ENCODE peak calls at places on chromosomes 6 and 20, in eight cellular contexts. One of them, this sample, is unnamed.

GRCh38 chr6:41947581-41948220 is 6.1 kb upstream of the CCND3 start:
- ATAC-seq in activated naive CD4-positive, alpha-beta T cell treated with anti-CD3 and anti-CD28 coated beads, Interleukin-2, amount 50 U/mL, for 72 hours: no peak
- ATAC-seq in right cardiac atrium: peak
- ATAC-seq in Right ventricle myocardium inferior: peak
- ATAC-seq in activated CD8-positive, alpha-beta T cell treated with anti-CD3 and anti-CD28 coated beads, Interleukin-2, amount 10 ng/mL, durations not matched to agents 7 days and 5 days: no peak
- ATAC-seq in sciatic nerve: no peak
- ATAC-seq in HCT116: no peak
- ATAC-seq in activated T-cell treated with anti-CD3 and anti-CD28 coated beads, Interleukin-2, amount 50 U/mL, for 4 hours: no peak
- ATAC-seq in this sample: no peak

GRCh38 chr6:107652526-107653182 is 162.7 kb downstream of the SOBP start:
- ATAC-seq in activated naive CD4-positive, alpha-beta T cell treated with anti-CD3 and anti-CD28 coated beads, Interleukin-2, amount 50 U/mL, for 72 hours: no peak
- ATAC-seq in right cardiac atrium: no peak
- ATAC-seq in Right ventricle myocardium inferior: no peak
- ATAC-seq in activated CD8-positive, alpha-beta T cell treated with anti-CD3 and anti-CD28 coated beads, Interleukin-2, amount 10 ng/mL, durations not matched to agents 7 days and 5 days: no peak
- ATAC-seq in sciatic nerve: no peak
- ATAC-seq in HCT116: no peak
- ATAC-seq in activated T-cell treated with anti-CD3 and anti-CD28 coated beads, Interleukin-2, amount 50 U/mL, for 4 hours: no peak
- ATAC-seq in this sample: no peak

GRCh38 chr20:6041808-6042265 is 12.0 kb downstream of the LRRN4 start:
- ATAC-seq in activated naive CD4-positive, alpha-beta T cell treated with anti-CD3 and anti-CD28 coated beads, Interleukin-2, amount 50 U/mL, for 72 hours: no peak
- ATAC-seq in right cardiac atrium: peak
- ATAC-seq in Right ventricle myocardium inferior: no peak
- ATAC-seq in activated CD8-positive, alpha-beta T cell treated with anti-CD3 and anti-CD28 coated beads, Interleukin-2, amount 10 ng/mL, durations not matched to agents 7 days and 5 days: no peak
- ATAC-seq in sciatic nerve: peak
- ATAC-seq in HCT116: no peak
- ATAC-seq in activated T-cell treated with anti-CD3 and anti-CD28 coated beads, Interleukin-2, amount 50 U/mL, for 4 hours: no peak
- ATAC-seq in this sample: no peak

GRCh38 chr6:72740135-72740534 is 118.3 kb downstream of the KCNQ5 start:
- ATAC-seq in activated naive CD4-positive, alpha-beta T cell treated with anti-CD3 and anti-CD28 coated beads, Interleukin-2, amount 50 U/mL, for 72 hours: peak
- ATAC-seq in right cardiac atrium: no peak
- ATAC-seq in Right ventricle myocardium inferior: no peak
- ATAC-seq in activated CD8-positive, alpha-beta T cell treated with anti-CD3 and anti-CD28 coated beads, Interleukin-2, amount 10 ng/mL, durations not matched to agents 7 days and 5 days: no peak
- ATAC-seq in sciatic nerve: no peak
- ATAC-seq in HCT116: no peak
- ATAC-seq in activated T-cell treated with anti-CD3 and anti-CD28 coated beads, Interleukin-2, amount 50 U/mL, for 4 hours: no peak
- ATAC-seq in this sample: peak

GRCh38 chr20:33648396-33649004 is 13.6 kb upstream of the C20orf144 start:
- ATAC-seq in activated naive CD4-positive, alpha-beta T cell treated with anti-CD3 and anti-CD28 coated beads, Interleukin-2, amount 50 U/mL, for 72 hours: no peak
- ATAC-seq in right cardiac atrium: no peak
- ATAC-seq in Right ventricle myocardium inferior: peak
- ATAC-seq in activated CD8-positive, alpha-beta T cell treated with anti-CD3 and anti-CD28 coated beads, Interleukin-2, amount 10 ng/mL, durations not matched to agents 7 days and 5 days: no peak
- ATAC-seq in sciatic nerve: no peak
- ATAC-seq in HCT116: no peak
- ATAC-seq in activated T-cell treated with anti-CD3 and anti-CD28 coated beads, Interleukin-2, amount 50 U/mL, for 4 hours: no peak
- ATAC-seq in this sample: peak

GRCh38 chr6:24994812-24995211 is 59.1 kb upstream of the RIPOR2 start:
- ATAC-seq in activated naive CD4-positive, alpha-beta T cell treated with anti-CD3 and anti-CD28 coated beads, Interleukin-2, amount 50 U/mL, for 72 hours: no peak
- ATAC-seq in right cardiac atrium: no peak
- ATAC-seq in Right ventricle myocardium inferior: no peak
- ATAC-seq in activated CD8-positive, alpha-beta T cell treated with anti-CD3 and anti-CD28 coated beads, Interleukin-2, amount 10 ng/mL, durations not matched to agents 7 days and 5 days: no peak
- ATAC-seq in sciatic nerve: no peak
- ATAC-seq in HCT116: no peak
- ATAC-seq in activated T-cell treated with anti-CD3 and anti-CD28 coated beads, Interleukin-2, amount 50 U/mL, for 4 hours: no peak
- ATAC-seq in this sample: no peak

GRCh38 chr6:22544469-22544868 is 24.9 kb upstream of the HDGFL1 start:
- ATAC-seq in activated naive CD4-positive, alpha-beta T cell treated with anti-CD3 and anti-CD28 coated beads, Interleukin-2, amount 50 U/mL, for 72 hours: no peak
- ATAC-seq in right cardiac atrium: peak
- ATAC-seq in Right ventricle myocardium inferior: peak
- ATAC-seq in activated CD8-positive, alpha-beta T cell treated with anti-CD3 and anti-CD28 coated beads, Interleukin-2, amount 10 ng/mL, durations not matched to agents 7 days and 5 days: no peak
- ATAC-seq in sciatic nerve: no peak
- ATAC-seq in HCT116: no peak
- ATAC-seq in activated T-cell treated with anti-CD3 and anti-CD28 coated beads, Interleukin-2, amount 50 U/mL, for 4 hours: no peak
- ATAC-seq in this sample: no peak

GRCh38 chr6:32163559-32164258 is 686 bp upstream of the EGFL8 start:
- ATAC-seq in activated naive CD4-positive, alpha-beta T cell treated with anti-CD3 and anti-CD28 coated beads, Interleukin-2, amount 50 U/mL, for 72 hours: no peak
- ATAC-seq in right cardiac atrium: peak
- ATAC-seq in Right ventricle myocardium inferior: peak
- ATAC-seq in activated CD8-positive, alpha-beta T cell treated with anti-CD3 and anti-CD28 coated beads, Interleukin-2, amount 10 ng/mL, durations not matched to agents 7 days and 5 days: no peak
- ATAC-seq in sciatic nerve: peak
- ATAC-seq in HCT116: no peak
- ATAC-seq in activated T-cell treated with anti-CD3 and anti-CD28 coated beads, Interleukin-2, amount 50 U/mL, for 4 hours: no peak
- ATAC-seq in this sample: no peak

GRCh38 chr6:139364302-139364981 is 10.0 kb downstream of the CITED2 start:
- ATAC-seq in activated naive CD4-positive, alpha-beta T cell treated with anti-CD3 and anti-CD28 coated beads, Interleukin-2, amount 50 U/mL, for 72 hours: no peak
- ATAC-seq in right cardiac atrium: no peak
- ATAC-seq in Right ventricle myocardium inferior: no peak
- ATAC-seq in activated CD8-positive, alpha-beta T cell treated with anti-CD3 and anti-CD28 coated beads, Interleukin-2, amount 10 ng/mL, durations not matched to agents 7 days and 5 days: peak
- ATAC-seq in sciatic nerve: peak
- ATAC-seq in HCT116: peak
- ATAC-seq in activated T-cell treated with anti-CD3 and anti-CD28 coated beads, Interleukin-2, amount 50 U/mL, for 4 hours: peak
- ATAC-seq in this sample: peak

GRCh38 chr6:142683688-142684087 is 261.3 kb downstream of the HIVEP2 start:
- ATAC-seq in activated naive CD4-positive, alpha-beta T cell treated with anti-CD3 and anti-CD28 coated beads, Interleukin-2, amount 50 U/mL, for 72 hours: no peak
- ATAC-seq in right cardiac atrium: no peak
- ATAC-seq in Right ventricle myocardium inferior: no peak
- ATAC-seq in activated CD8-positive, alpha-beta T cell treated with anti-CD3 and anti-CD28 coated beads, Interleukin-2, amount 10 ng/mL, durations not matched to agents 7 days and 5 days: no peak
- ATAC-seq in sciatic nerve: no peak
- ATAC-seq in HCT116: no peak
- ATAC-seq in activated T-cell treated with anti-CD3 and anti-CD28 coated beads, Interleukin-2, amount 50 U/mL, for 4 hours: no peak
- ATAC-seq in this sample: no peak

GRCh38 chr20:41436679-41437078 is 70.1 kb upstream of the EMILIN3 start:
- ATAC-seq in activated naive CD4-positive, alpha-beta T cell treated with anti-CD3 and anti-CD28 coated beads, Interleukin-2, amount 50 U/mL, for 72 hours: peak
- ATAC-seq in right cardiac atrium: no peak
- ATAC-seq in Right ventricle myocardium inferior: no peak
- ATAC-seq in activated CD8-positive, alpha-beta T cell treated with anti-CD3 and anti-CD28 coated beads, Interleukin-2, amount 10 ng/mL, durations not matched to agents 7 days and 5 days: peak
- ATAC-seq in sciatic nerve: no peak
- ATAC-seq in HCT116: no peak
- ATAC-seq in activated T-cell treated with anti-CD3 and anti-CD28 coated beads, Interleukin-2, amount 50 U/mL, for 4 hours: no peak
- ATAC-seq in this sample: peak

GRCh38 chr20:33839591-33839990 is 28.4 kb downstream of the CHMP4B start:
- ATAC-seq in activated naive CD4-positive, alpha-beta T cell treated with anti-CD3 and anti-CD28 coated beads, Interleukin-2, amount 50 U/mL, for 72 hours: no peak
- ATAC-seq in right cardiac atrium: peak
- ATAC-seq in Right ventricle myocardium inferior: peak
- ATAC-seq in activated CD8-positive, alpha-beta T cell treated with anti-CD3 and anti-CD28 coated beads, Interleukin-2, amount 10 ng/mL, durations not matched to agents 7 days and 5 days: no peak
- ATAC-seq in sciatic nerve: no peak
- ATAC-seq in HCT116: no peak
- ATAC-seq in activated T-cell treated with anti-CD3 and anti-CD28 coated beads, Interleukin-2, amount 50 U/mL, for 4 hours: no peak
- ATAC-seq in this sample: no peak

GRCh38 chr20:41408986-41409385 is 42.4 kb upstream of the EMILIN3 start:
- ATAC-seq in activated naive CD4-positive, alpha-beta T cell treated with anti-CD3 and anti-CD28 coated beads, Interleukin-2, amount 50 U/mL, for 72 hours: no peak
- ATAC-seq in right cardiac atrium: no peak
- ATAC-seq in Right ventricle myocardium inferior: no peak
- ATAC-seq in activated CD8-positive, alpha-beta T cell treated with anti-CD3 and anti-CD28 coated beads, Interleukin-2, amount 10 ng/mL, durations not matched to agents 7 days and 5 days: no peak
- ATAC-seq in sciatic nerve: peak
- ATAC-seq in HCT116: no peak
- ATAC-seq in activated T-cell treated with anti-CD3 and anti-CD28 coated beads, Interleukin-2, amount 50 U/mL, for 4 hours: no peak
- ATAC-seq in this sample: no peak

GRCh38 chr20:25049261-25050060 is 8.5 kb downstream of the ACSS1 start:
- ATAC-seq in activated naive CD4-positive, alpha-beta T cell treated with anti-CD3 and anti-CD28 coated beads, Interleukin-2, amount 50 U/mL, for 72 hours: no peak
- ATAC-seq in right cardiac atrium: no peak
- ATAC-seq in Right ventricle myocardium inferior: no peak
- ATAC-seq in activated CD8-positive, alpha-beta T cell treated with anti-CD3 and anti-CD28 coated beads, Interleukin-2, amount 10 ng/mL, durations not matched to agents 7 days and 5 days: no peak
- ATAC-seq in sciatic nerve: no peak
- ATAC-seq in HCT116: no peak
- ATAC-seq in activated T-cell treated with anti-CD3 and anti-CD28 coated beads, Interleukin-2, amount 50 U/mL, for 4 hours: no peak
- ATAC-seq in this sample: no peak

GRCh38 chr6:30983439-30983838 is at the start of gene MUC21:
- ATAC-seq in activated naive CD4-positive, alpha-beta T cell treated with anti-CD3 and anti-CD28 coated beads, Interleukin-2, amount 50 U/mL, for 72 hours: no peak
- ATAC-seq in right cardiac atrium: no peak
- ATAC-seq in Right ventricle myocardium inferior: no peak
- ATAC-seq in activated CD8-positive, alpha-beta T cell treated with anti-CD3 and anti-CD28 coated beads, Interleukin-2, amount 10 ng/mL, durations not matched to agents 7 days and 5 days: no peak
- ATAC-seq in sciatic nerve: no peak
- ATAC-seq in HCT116: no peak
- ATAC-seq in activated T-cell treated with anti-CD3 and anti-CD28 coated beads, Interleukin-2, amount 50 U/mL, for 4 hours: no peak
- ATAC-seq in this sample: no peak

GRCh38 chr20:10558635-10559187 is 115.1 kb downstream of the JAG1 start:
- ATAC-seq in activated naive CD4-positive, alpha-beta T cell treated with anti-CD3 and anti-CD28 coated beads, Interleukin-2, amount 50 U/mL, for 72 hours: peak
- ATAC-seq in right cardiac atrium: no peak
- ATAC-seq in Right ventricle myocardium inferior: no peak
- ATAC-seq in activated CD8-positive, alpha-beta T cell treated with anti-CD3 and anti-CD28 coated beads, Interleukin-2, amount 10 ng/mL, durations not matched to agents 7 days and 5 days: peak
- ATAC-seq in sciatic nerve: peak
- ATAC-seq in HCT116: peak
- ATAC-seq in activated T-cell treated with anti-CD3 and anti-CD28 coated beads, Interleukin-2, amount 50 U/mL, for 4 hours: peak
- ATAC-seq in this sample: peak

GRCh38 chr6:47476794-47477496 is 644 bp upstream of the CD2AP start:
- ATAC-seq in activated naive CD4-positive, alpha-beta T cell treated with anti-CD3 and anti-CD28 coated beads, Interleukin-2, amount 50 U/mL, for 72 hours: no peak
- ATAC-seq in right cardiac atrium: no peak
- ATAC-seq in Right ventricle myocardium inferior: no peak
- ATAC-seq in activated CD8-positive, alpha-beta T cell treated with anti-CD3 and anti-CD28 coated beads, Interleukin-2, amount 10 ng/mL, durations not matched to agents 7 days and 5 days: no peak
- ATAC-seq in sciatic nerve: peak
- ATAC-seq in HCT116: no peak
- ATAC-seq in activated T-cell treated with anti-CD3 and anti-CD28 coated beads, Interleukin-2, amount 50 U/mL, for 4 hours: no peak
- ATAC-seq in this sample: no peak

This sample was measured in activated T-helper 17 cell treated with anti-CD3 and anti-CD28 coated beads, Interleukin-2, amount 50 U/mL, for 72 hours.